ENCODE peak calls at places on chromosomes 4 and X, in four cellular contexts. J is IMR-90, H is H9, X is mesenchymal stem cell. R is an unnamed sample.

GRCh38 chr4:38281416-38282071 is 321.3 kb downstream of the PTTG2 start:
- DNase-seq in J (peak; percentile 14), H (no peak), X (peak; percentile 24), R (no peak)

GRCh38 chr4:91113130-91113706 is 986.0 kb downstream of the CCSER1 start:
- DNase-seq in J (peak; percentile 6), H (no peak), X (peak; percentile 34), R (no peak)

GRCh38 chr4:121411151-121411744 is 30.4 kb upstream of the QRFPR start:
- DNase-seq in J (no peak), H (peak; percentile 32), X (no peak), R (no peak)

GRCh38 chr4:11189756-11190155 is 238.9 kb downstream of the HS3ST1 start:
- DNase-seq in J (no peak), H (no peak), X (no peak), R (peak; percentile 10)

GRCh38 chrX:45667666-45668065 is 467.0 kb upstream of the DIPK2B start:
- DNase-seq in J (peak; percentile 14), H (no peak), X (no peak), R (no peak)

GRCh38 chr4:189279188-189279587 is 661.5 kb upstream of the FRG1 start:
- DNase-seq in J (peak; percentile 99), H (no peak), X (peak; percentile 86), R (no peak)

GRCh38 chr4:44535981-44536380 is 87.4 kb upstream of the KCTD8 start:
- DNase-seq in J (no peak), H (no peak), X (no peak), R (no peak)

GRCh38 chr4:93828830-93829530 is 427 bp downstream of the ATOH1 start:
- DNase-seq in J (no peak), H (peak; percentile 73), X (no peak), R (no peak)

GRCh38 chr4:8345053-8345945 is 75.7 kb downstream of the HTRA3 start:
- DNase-seq in J (no peak), H (no peak), X (no peak), R (no peak)
- H3K14ac ChIP-seq in J (no peak overlapping the region), H (no peak overlapping the region), X (no peak overlapping the region), R (no peak overlapping the region)

GRCh38 chr4:78057600-78058560 is 757 bp downstream of the FRAS1 start:
- DNase-seq in J (peak; percentile 13), H (no peak), X (peak; percentile 45), R (peak; percentile 65)
- H3K23ac ChIP-seq in J (no peak overlapping the region), H (no peak overlapping the region), X (peak overlapping the region; percentile 91), R (no peak overlapping the region)

GRCh38 chr4:8589831-8590545 is 2.6 kb upstream of the CPZ start:
- DNase-seq in J (peak; percentile 40), H (no peak), X (no peak), R (no peak)
- H3K14ac ChIP-seq in J (no peak overlapping the region), H (no peak overlapping the region), X (no peak overlapping the region), R (no peak overlapping the region)

GRCh38 chrX:154368630-154369452 is 5.6 kb downstream of the FLNA start:
- DNase-seq in J (peak; percentile 90), H (peak; percentile 69), X (peak; percentile 91), R (peak; percentile 79)

GRCh38 chrX:154370882-154371770 is 3.3 kb downstream of the FLNA start:
- DNase-seq in J (peak; percentile 89), H (peak; percentile 89), X (peak; percentile 93), R (peak; percentile 84)

GRCh38 chrX:154371771-154372300 is 2.6 kb downstream of the FLNA start:
- DNase-seq in J (no peak), H (no peak), X (no peak), R (no peak)

GRCh38 chrX:154369453-154370299 is 4.8 kb downstream of the FLNA start:
- DNase-seq in J (peak; percentile 95), H (peak; percentile 88), X (peak; percentile 95), R (peak; percentile 33)

DNA sequence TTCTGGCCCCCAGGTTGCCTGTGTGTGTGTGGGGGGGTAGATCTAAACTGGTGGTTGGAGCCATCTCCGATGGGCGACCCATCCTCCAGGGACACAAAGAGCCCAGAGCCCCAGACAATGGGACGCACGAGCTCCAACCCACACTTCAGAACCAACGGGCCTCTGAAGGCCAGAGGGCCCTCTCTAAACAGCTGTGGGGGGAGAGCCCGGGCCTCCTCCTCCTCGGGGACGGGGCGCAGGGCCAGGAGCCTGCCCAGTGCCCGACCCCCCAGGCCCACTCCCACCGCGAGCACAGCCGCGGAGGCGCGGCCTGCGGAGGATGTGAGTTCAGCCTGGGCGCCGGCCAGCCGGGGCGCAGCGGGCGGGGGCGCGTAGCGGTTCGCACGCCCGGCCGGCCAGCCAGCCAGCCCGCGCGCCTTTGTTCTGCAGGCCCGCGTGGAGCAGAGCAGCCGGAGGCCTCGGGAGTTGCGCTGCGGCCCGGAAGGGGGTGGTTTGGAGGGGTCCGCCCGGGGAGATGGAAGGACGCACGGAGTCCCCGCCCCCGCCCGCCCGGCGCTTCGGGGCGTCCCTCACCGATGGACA is 4.0 kb downstream of the FLNA start:
- DNase-seq in J (no peak), H (no peak), X (no peak), R (no peak)
- H3K23ac ChIP-seq in J (peak overlapping the region; percentile 99), H (no peak overlapping the region), X (peak overlapping the region; percentile 59), R (no peak overlapping the region)

DNA sequence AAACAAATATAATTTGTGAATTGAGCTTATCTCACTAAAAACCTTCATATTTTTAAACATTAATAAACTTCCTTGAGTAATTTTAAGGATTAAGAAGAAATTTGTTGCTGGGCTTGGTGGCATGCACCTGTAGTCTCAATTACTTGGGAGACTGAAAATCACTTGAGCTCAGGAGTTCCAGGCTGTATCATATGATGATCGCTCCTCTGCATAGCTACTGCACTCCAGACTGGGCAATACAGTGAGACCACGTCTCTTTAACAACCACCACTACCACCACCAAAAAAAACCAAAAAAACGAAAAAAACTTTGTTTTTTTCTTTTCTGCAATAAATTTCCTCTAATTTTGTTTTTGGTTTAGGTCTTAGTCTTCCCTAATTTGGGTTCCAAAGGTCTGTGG is 40.1 kb downstream of the RAPGEF2 start:
- DNase-seq in J (no peak), H (no peak), X (no peak), R (no peak)
- H3K14ac ChIP-seq in J (no peak overlapping the region), H (no peak overlapping the region), X (no peak overlapping the region), R (no peak overlapping the region)